ENCODE peak calls at places on chromosomes 5 and 9, in four cellular contexts. One of them, this sample, is unnamed.

GRCh38 chr9:23766613-23767012 is 59.4 kb downstream of the ELAVL2 start:
- DNase-seq in left ventricle myocardium inferior: no peak
- DNase-seq in body of pancreas: no peak
- DNase-seq in CD4-positive, CD25-positive, alpha-beta regulatory T cell: no peak
- DNase-seq in this sample: no peak

GRCh38 chr5:153907170-153907775 is 131.4 kb downstream of the FAM114A2 start:
- DNase-seq in left ventricle myocardium inferior: no peak
- DNase-seq in body of pancreas: no peak
- DNase-seq in CD4-positive, CD25-positive, alpha-beta regulatory T cell: no peak
- DNase-seq in this sample: no peak

GRCh38 chr9:12817702-12818101 is 42.9 kb downstream of the LURAP1L start:
- DNase-seq in left ventricle myocardium inferior: no peak
- DNase-seq in body of pancreas: peak; percentile 83
- DNase-seq in CD4-positive, CD25-positive, alpha-beta regulatory T cell: no peak
- DNase-seq in this sample: no peak

GRCh38 chr9:105911104-105911911 is 217.0 kb downstream of the TMEM38B start:
- DNase-seq in left ventricle myocardium inferior: no peak
- DNase-seq in body of pancreas: no peak
- DNase-seq in CD4-positive, CD25-positive, alpha-beta regulatory T cell: no peak
- DNase-seq in this sample: no peak

GRCh38 chr9:131645078-131645776 is 94.6 kb downstream of the RAPGEF1 start:
- DNase-seq in left ventricle myocardium inferior: no peak
- DNase-seq in body of pancreas: no peak
- DNase-seq in CD4-positive, CD25-positive, alpha-beta regulatory T cell: no peak
- DNase-seq in this sample: no peak

GRCh38 chr5:10579537-10580521 is 16.0 kb downstream of the ANKRD33B start:
- DNase-seq in left ventricle myocardium inferior: no peak
- DNase-seq in body of pancreas: no peak
- DNase-seq in CD4-positive, CD25-positive, alpha-beta regulatory T cell: no peak
- DNase-seq in this sample: no peak

GRCh38 chr9:83154087-83154736 is 91.3 kb upstream of the RASEF start:
- DNase-seq in left ventricle myocardium inferior: no peak
- DNase-seq in body of pancreas: peak; percentile 94
- DNase-seq in CD4-positive, CD25-positive, alpha-beta regulatory T cell: no peak
- DNase-seq in this sample: no peak

GRCh38 chr9:38073882-38074281 is 4.9 kb upstream of the SHB start:
- DNase-seq in left ventricle myocardium inferior: no peak
- DNase-seq in body of pancreas: no peak
- DNase-seq in CD4-positive, CD25-positive, alpha-beta regulatory T cell: no peak
- DNase-seq in this sample: no peak

GRCh38 chr9:107749787-107750444 is 260.3 kb upstream of the KLF4 start:
- DNase-seq in left ventricle myocardium inferior: peak; percentile 89
- DNase-seq in body of pancreas: peak; percentile 81
- DNase-seq in CD4-positive, CD25-positive, alpha-beta regulatory T cell: no peak
- DNase-seq in this sample: peak; percentile 89

GRCh38 chr5:96509313-96509712 is 76.3 kb upstream of the PCSK1 start:
- DNase-seq in left ventricle myocardium inferior: no peak
- DNase-seq in body of pancreas: no peak
- DNase-seq in CD4-positive, CD25-positive, alpha-beta regulatory T cell: no peak
- DNase-seq in this sample: no peak

GRCh38 chr5:6724321-6724929 is 11.2 kb downstream of the TENT4A start:
- DNase-seq in left ventricle myocardium inferior: no peak
- DNase-seq in body of pancreas: no peak
- DNase-seq in CD4-positive, CD25-positive, alpha-beta regulatory T cell: no peak
- DNase-seq in this sample: no peak

GRCh38 chr5:95261369-95262175 is 23.3 kb downstream of the MCTP1 start:
- DNase-seq in left ventricle myocardium inferior: no peak
- DNase-seq in body of pancreas: peak; percentile 25
- DNase-seq in CD4-positive, CD25-positive, alpha-beta regulatory T cell: no peak
- DNase-seq in this sample: no peak

GRCh38 chr5:10338996-10339903 is 14.2 kb upstream of the MARCHF6 start:
- DNase-seq in left ventricle myocardium inferior: no peak
- DNase-seq in body of pancreas: no peak
- DNase-seq in CD4-positive, CD25-positive, alpha-beta regulatory T cell: no peak
- DNase-seq in this sample: peak; percentile 74

GRCh38 chr5:137800700-137801411 is 46.7 kb upstream of the HNRNPA0 start:
- DNase-seq in left ventricle myocardium inferior: no peak
- DNase-seq in body of pancreas: no peak
- DNase-seq in CD4-positive, CD25-positive, alpha-beta regulatory T cell: no peak
- DNase-seq in this sample: no peak

GRCh38 chr9:104386425-104387069 is 117.5 kb upstream of the OR13F1 start:
- DNase-seq in left ventricle myocardium inferior: no peak
- DNase-seq in body of pancreas: no peak
- DNase-seq in CD4-positive, CD25-positive, alpha-beta regulatory T cell: no peak
- DNase-seq in this sample: no peak

GRCh38 chr5:82918311-82919031 is 158.7 kb downstream of the TMEM167A start:
- DNase-seq in left ventricle myocardium inferior: no peak
- DNase-seq in body of pancreas: no peak
- DNase-seq in CD4-positive, CD25-positive, alpha-beta regulatory T cell: no peak
- DNase-seq in this sample: no peak

DNA sequence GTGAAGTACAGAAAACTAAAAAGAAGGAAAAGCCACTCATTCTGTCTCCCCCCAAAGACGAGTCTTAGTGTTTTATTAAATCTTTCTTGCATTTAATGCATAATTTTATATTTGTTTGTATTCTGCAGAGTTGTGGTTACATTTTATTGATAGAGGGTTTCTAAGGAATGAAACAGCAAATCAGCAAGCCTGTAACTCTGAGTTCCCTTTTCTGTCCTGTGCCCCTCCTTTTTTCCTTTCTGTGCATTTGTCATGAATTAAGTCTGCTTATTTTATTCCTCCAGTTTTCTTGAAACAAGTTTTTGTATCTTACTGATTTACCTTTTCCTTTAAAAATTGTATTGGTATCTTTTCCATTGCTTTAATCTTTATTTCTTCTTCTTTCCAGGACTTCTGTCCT is 132.8 kb downstream of the MUSK start:
- DNase-seq in left ventricle myocardium inferior: no peak
- DNase-seq in body of pancreas: no peak
- DNase-seq in CD4-positive, CD25-positive, alpha-beta regulatory T cell: no peak
- DNase-seq in this sample: no peak
- H3K27me3 ChIP-seq in left ventricle myocardium inferior: no peaks in the 10 kb centered on the region
- H3K27me3 ChIP-seq in body of pancreas: no peaks in the 10 kb centered on the region
- H3K27me3 ChIP-seq in CD4-positive, CD25-positive, alpha-beta regulatory T cell: no peaks in the 10 kb centered on the region
- H3K27me3 ChIP-seq in this sample: no peaks in the 10 kb centered on the region

DNA sequence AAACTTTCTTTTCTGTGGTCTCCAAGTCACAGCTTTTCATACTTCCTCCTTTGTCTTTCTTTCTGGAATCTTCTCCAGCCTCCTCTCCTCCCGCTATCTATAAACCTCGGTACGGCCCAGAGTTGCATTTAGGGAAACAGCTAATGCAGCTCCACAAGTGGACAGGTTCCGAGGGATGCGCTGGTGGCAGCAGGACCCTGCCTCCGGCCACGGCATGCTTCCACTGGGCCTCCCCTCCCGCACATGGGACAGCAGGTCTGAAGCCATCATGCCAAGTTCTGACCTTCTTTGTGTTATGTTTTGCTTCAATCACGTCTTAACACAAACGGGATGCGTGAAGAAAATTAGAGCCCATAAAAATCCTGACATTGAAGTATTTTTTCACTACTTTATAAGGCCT is 136.9 kb downstream of the IRX2 start:
- DNase-seq in left ventricle myocardium inferior: no peak
- DNase-seq in body of pancreas: no peak
- DNase-seq in CD4-positive, CD25-positive, alpha-beta regulatory T cell: no peak
- DNase-seq in this sample: no peak
- H3K27me3 ChIP-seq in left ventricle myocardium inferior: peaks cover 39% of the 10 kb centered on the region
- H3K27me3 ChIP-seq in body of pancreas: no peaks in the 10 kb centered on the region
- H3K27me3 ChIP-seq in CD4-positive, CD25-positive, alpha-beta regulatory T cell: no peaks in the 10 kb centered on the region
- H3K27me3 ChIP-seq in this sample: peaks cover 21% of the 10 kb centered on the region

GRCh38 chr5:139804800-139805397 is 9.3 kb downstream of the PSD2 start:
- DNase-seq in left ventricle myocardium inferior: no peak
- DNase-seq in body of pancreas: no peak
- DNase-seq in CD4-positive, CD25-positive, alpha-beta regulatory T cell: no peak
- DNase-seq in this sample: no peak

GRCh38 chr5:139806111-139806510 is 10.5 kb downstream of the PSD2 start:
- DNase-seq in left ventricle myocardium inferior: no peak
- DNase-seq in body of pancreas: no peak
- DNase-seq in CD4-positive, CD25-positive, alpha-beta regulatory T cell: no peak
- DNase-seq in this sample: peak; percentile 60

GRCh38 chr5:139803978-139804377 is 8.4 kb downstream of the PSD2 start:
- DNase-seq in left ventricle myocardium inferior: no peak
- DNase-seq in body of pancreas: no peak
- DNase-seq in CD4-positive, CD25-positive, alpha-beta regulatory T cell: no peak
- DNase-seq in this sample: no peak

GRCh38 chr5:139806726-139807646 is 11.4 kb downstream of the PSD2 start:
- DNase-seq in left ventricle myocardium inferior: peak; percentile 3
- DNase-seq in body of pancreas: no peak
- DNase-seq in CD4-positive, CD25-positive, alpha-beta regulatory T cell: no peak
- DNase-seq in this sample: no peak

GRCh38 chr5:139805545-139805944 is 9.9 kb downstream of the PSD2 start:
- DNase-seq in left ventricle myocardium inferior: no peak
- DNase-seq in body of pancreas: no peak
- DNase-seq in CD4-positive, CD25-positive, alpha-beta regulatory T cell: no peak
- DNase-seq in this sample: no peak
- H3K27me3 ChIP-seq in left ventricle myocardium inferior: peaks cover 66% of the 10 kb centered on the region
- H3K27me3 ChIP-seq in body of pancreas: no peaks in the 10 kb centered on the region
- H3K27me3 ChIP-seq in CD4-positive, CD25-positive, alpha-beta regulatory T cell: no peaks in the 10 kb centered on the region
- H3K27me3 ChIP-seq in this sample: no peaks in the 10 kb centered on the region

GRCh38 chr5:38462972-38463633 is 93.3 kb downstream of the LIFR start:
- DNase-seq in left ventricle myocardium inferior: no peak
- DNase-seq in body of pancreas: no peak
- DNase-seq in CD4-positive, CD25-positive, alpha-beta regulatory T cell: no peak
- DNase-seq in this sample: no peak

GRCh38 chr5:38465045-38465444 is 91.4 kb downstream of the LIFR start:
- DNase-seq in left ventricle myocardium inferior: no peak
- DNase-seq in body of pancreas: no peak
- DNase-seq in CD4-positive, CD25-positive, alpha-beta regulatory T cell: no peak
- DNase-seq in this sample: no peak

GRCh38 chr5:38466444-38467189 is 89.8 kb downstream of the LIFR start:
- DNase-seq in left ventricle myocardium inferior: peak; percentile 79
- DNase-seq in body of pancreas: peak; percentile 35
- DNase-seq in CD4-positive, CD25-positive, alpha-beta regulatory T cell: no peak
- DNase-seq in this sample: peak; percentile 79

GRCh38 chr5:38465702-38466443 is 90.6 kb downstream of the LIFR start:
- DNase-seq in left ventricle myocardium inferior: no peak
- DNase-seq in body of pancreas: no peak
- DNase-seq in CD4-positive, CD25-positive, alpha-beta regulatory T cell: no peak
- DNase-seq in this sample: no peak

DNA sequence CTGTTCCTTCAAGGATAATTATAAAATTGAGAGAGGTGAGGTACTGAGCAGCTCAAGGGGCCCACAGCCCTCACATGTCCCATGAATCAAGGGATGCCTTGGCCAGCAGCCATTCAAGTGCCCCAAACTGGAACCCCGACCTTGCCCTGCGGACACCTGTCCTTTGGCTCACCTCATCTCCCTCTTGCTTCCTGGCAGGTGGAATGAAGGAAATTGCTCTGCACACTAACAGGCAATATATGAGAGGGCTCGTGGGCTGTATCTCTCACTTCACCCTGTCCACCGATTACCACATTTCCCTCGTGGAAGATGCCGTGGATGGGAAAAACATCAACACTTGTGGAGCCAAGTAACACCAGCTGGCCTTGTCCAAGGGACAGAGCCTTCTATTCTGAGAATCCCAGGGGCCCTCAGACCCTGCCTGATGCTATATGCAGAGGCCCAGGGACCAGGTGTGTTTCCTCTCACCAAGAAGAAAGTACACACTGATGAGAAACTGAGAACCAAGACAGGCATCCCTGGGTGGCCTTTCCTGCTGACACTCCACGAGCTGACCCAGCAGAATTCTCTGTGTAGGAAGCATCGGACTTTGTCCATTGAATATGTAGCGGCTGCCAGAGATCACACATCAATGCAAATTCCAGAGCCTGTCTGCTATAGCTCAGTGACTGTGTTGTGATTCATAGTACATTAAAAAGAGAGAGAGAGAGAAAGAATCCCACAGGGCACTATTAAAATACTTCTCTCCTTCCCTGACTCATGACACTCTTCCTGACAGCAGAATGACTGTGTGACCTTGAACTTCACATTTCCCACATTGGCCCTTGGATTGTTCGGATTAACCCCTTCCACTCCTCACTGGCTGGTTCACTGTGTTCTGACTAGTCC is 92.6 kb downstream of the LIFR start:
- DNase-seq in left ventricle myocardium inferior: no peak
- DNase-seq in body of pancreas: peak; percentile 38
- DNase-seq in CD4-positive, CD25-positive, alpha-beta regulatory T cell: no peak
- DNase-seq in this sample: no peak
- H3K27me3 ChIP-seq in left ventricle myocardium inferior: no peaks in the 10 kb centered on the region
- H3K27me3 ChIP-seq in body of pancreas: no peaks in the 10 kb centered on the region
- H3K27me3 ChIP-seq in CD4-positive, CD25-positive, alpha-beta regulatory T cell: peaks cover 22% of the 10 kb centered on the region
- H3K27me3 ChIP-seq in this sample: no peaks in the 10 kb centered on the region

GRCh38 chr5:66850354-66851075 is 254.3 kb downstream of the MAST4 start:
- DNase-seq in left ventricle myocardium inferior: no peak
- DNase-seq in body of pancreas: peak; percentile 6
- DNase-seq in CD4-positive, CD25-positive, alpha-beta regulatory T cell: no peak
- DNase-seq in this sample: no peak
- H3K27me3 ChIP-seq in left ventricle myocardium inferior: no peaks in the 10 kb centered on the region
- H3K27me3 ChIP-seq in body of pancreas: no peaks in the 10 kb centered on the region
- H3K27me3 ChIP-seq in CD4-positive, CD25-positive, alpha-beta regulatory T cell: no peaks in the 10 kb centered on the region
- H3K27me3 ChIP-seq in this sample: no peaks in the 10 kb centered on the region

DNA sequence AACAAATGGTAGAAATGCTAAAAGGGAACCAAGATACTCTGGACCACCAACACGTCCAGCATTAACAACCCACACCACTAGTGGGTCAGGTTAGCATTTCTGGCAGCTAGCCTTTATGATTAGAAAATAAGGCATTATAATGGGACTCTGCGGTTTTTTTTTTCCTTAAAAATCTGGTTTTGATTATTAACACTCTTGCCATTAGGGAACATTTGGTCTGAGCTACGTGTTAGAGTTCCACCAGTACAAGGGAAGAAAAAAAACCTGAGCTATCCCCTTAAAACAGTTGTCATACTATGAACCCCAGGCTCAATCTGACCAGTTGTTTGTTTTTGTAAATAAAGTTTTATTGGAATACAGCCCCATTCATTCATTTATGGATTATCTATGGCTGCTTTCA is 110.4 kb downstream of the NTRK2 start:
- DNase-seq in left ventricle myocardium inferior: no peak
- DNase-seq in body of pancreas: no peak
- DNase-seq in CD4-positive, CD25-positive, alpha-beta regulatory T cell: no peak
- DNase-seq in this sample: no peak
- H3K27me3 ChIP-seq in left ventricle myocardium inferior: peaks cover 25% of the 10 kb centered on the region
- H3K27me3 ChIP-seq in body of pancreas: no peaks in the 10 kb centered on the region
- H3K27me3 ChIP-seq in CD4-positive, CD25-positive, alpha-beta regulatory T cell: no peaks in the 10 kb centered on the region
- H3K27me3 ChIP-seq in this sample: no peaks in the 10 kb centered on the region

GRCh38 chr5:14580037-14581034 is 1.3 kb upstream of the OTULINL start:
- DNase-seq in left ventricle myocardium inferior: no peak
- DNase-seq in body of pancreas: no peak
- DNase-seq in CD4-positive, CD25-positive, alpha-beta regulatory T cell: no peak
- DNase-seq in this sample: no peak
- H3K27me3 ChIP-seq in left ventricle myocardium inferior: peaks cover 56% of the 10 kb centered on the region
- H3K27me3 ChIP-seq in body of pancreas: no peaks in the 10 kb centered on the region
- H3K27me3 ChIP-seq in CD4-positive, CD25-positive, alpha-beta regulatory T cell: no peaks in the 10 kb centered on the region
- H3K27me3 ChIP-seq in this sample: no peaks in the 10 kb centered on the region

GRCh38 chr9:1057910-1058309 is 7.8 kb downstream of the DMRT2 start:
- DNase-seq in left ventricle myocardium inferior: no peak
- DNase-seq in body of pancreas: no peak
- DNase-seq in CD4-positive, CD25-positive, alpha-beta regulatory T cell: no peak
- DNase-seq in this sample: peak; percentile 76
- H3K27me3 ChIP-seq in left ventricle myocardium inferior: peaks cover 99% of the 10 kb centered on the region
- H3K27me3 ChIP-seq in body of pancreas: peaks cover 21% of the 10 kb centered on the region
- H3K27me3 ChIP-seq in CD4-positive, CD25-positive, alpha-beta regulatory T cell: peaks cover 29% of the 10 kb centered on the region
- H3K27me3 ChIP-seq in this sample: peaks cover 25% of the 10 kb centered on the region

This sample was measured in dorsolateral prefrontal cortex.